ENCODE peak calls at places on chromosomes 13 and 19, in five cellular contexts. U is A549, S is GM23338, G is K562, O is GM12878. A is an unnamed sample.

GRCh38 chr13:30308548-30308947 is 1.2 kb upstream of the KATNAL1 start:
- DNase-seq in U (no peak), S (no peak), G (peak), O (no peak), A (no peak)

GRCh38 chr13:30796833-30797601 is 61.7 kb downstream of the ALOX5AP start:
- DNase-seq in U (no peak), S (no peak), G (no peak), O (no peak), A (no peak)

GRCh38 chr13:91724591-91724990 is 326.2 kb downstream of the GPC5 start:
- DNase-seq in U (no peak), S (no peak), G (no peak), O (no peak), A (no peak)

GRCh38 chr13:51955841-51956603 is 55.2 kb downstream of the ATP7B start:
- DNase-seq in U (no peak), S (no peak), G (peak), O (no peak), A (no peak)

GRCh38 chr19:2488942-2489731 is 13.2 kb downstream of the GADD45B start:
- DNase-seq in U (no peak), S (peak), G (peak), O (no peak), A (no peak)

GRCh38 chr13:63901630-63902029 is 2486.0 kb upstream of the PCDH20 start:
- DNase-seq in U (no peak), S (peak), G (no peak), O (no peak), A (peak)

GRCh38 chr13:112244495-112245177 is 131.5 kb upstream of the SPACA7 start:
- DNase-seq in U (no peak), S (no peak), G (no peak), O (no peak), A (no peak)

GRCh38 chr19:36266375-36266961 is 51.6 kb downstream of the ZNF146 start:
- DNase-seq in U (no peak), S (no peak), G (peak), O (no peak), A (no peak)

GRCh38 chr13:111929036-111929616 is 137.8 kb upstream of the SOX1 start:
- DNase-seq in U (no peak), S (no peak), G (no peak), O (no peak), A (no peak)

GRCh38 chr13:23020246-23020843 is 160.4 kb upstream of the SGCG start:
- DNase-seq in U (peak), S (peak), G (peak), O (peak), A (peak)

GRCh38 chr19:29662604-29663404 is 2.5 kb upstream of the PLEKHF1 start:
- DNase-seq in U (no peak), S (no peak), G (peak), O (no peak), A (no peak)

GRCh38 chr13:41061914-41062837 is 867 bp downstream of the WBP4 start:
- DNase-seq in U (peak), S (peak), G (peak), O (no peak), A (no peak)

GRCh38 chr19:4352701-4353121 is 9.3 kb downstream of the MPND start:
- DNase-seq in U (peak), S (peak), G (peak), O (no peak), A (peak)

GRCh38 chr19:20879501-20879900 is 43.5 kb upstream of the ZNF85 start:
- DNase-seq in U (no peak), S (no peak), G (no peak), O (no peak), A (no peak)

GRCh38 chr13:59360108-59360507 is 803.6 kb downstream of the DIAPH3 start:
- DNase-seq in U (no peak), S (peak), G (no peak), O (no peak), A (no peak)

GRCh38 chr13:106426909-106427308 is 108.6 kb downstream of the EFNB2 start:
- DNase-seq in U (no peak), S (no peak), G (no peak), O (no peak), A (no peak)

GRCh38 chr13:37540228-37540627 is 58.3 kb downstream of the POSTN start:
- DNase-seq in U (no peak), S (no peak), G (no peak), O (no peak), A (no peak)

GRCh38 chr13:73608731-73609485 is 525.3 kb downstream of the KLF12 start:
- DNase-seq in U (no peak), S (no peak), G (no peak), O (no peak), A (no peak)

GRCh38 chr13:80259159-80259558 is 81.8 kb downstream of the SPRY2 start:
- DNase-seq in U (no peak), S (no peak), G (no peak), O (no peak), A (no peak)
- TF ChIP-seq JUNB in U (no peak), S (no peak), G (no peak), O (no peak), A (no peak)

DNA sequence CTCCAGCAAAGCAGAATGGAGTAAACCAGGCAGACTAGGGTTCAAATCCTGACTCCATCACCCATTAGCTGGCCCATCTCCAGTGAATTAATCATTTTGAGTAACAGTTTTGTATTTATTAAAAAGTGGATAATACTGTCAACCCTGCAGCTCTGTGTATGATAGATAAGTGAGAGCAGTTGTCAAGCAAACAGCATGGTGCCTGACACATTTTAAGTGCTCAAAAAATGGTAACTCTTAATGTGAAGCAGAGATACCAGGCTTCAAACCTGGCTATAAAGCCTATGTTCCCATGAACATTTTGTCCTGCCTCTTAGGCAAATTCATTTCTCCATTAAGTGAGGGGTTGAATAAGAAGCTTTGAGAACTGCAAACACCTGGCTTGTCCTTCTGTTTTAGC is 409.6 kb downstream of the TBC1D4 start:
- DNase-seq in U (no peak), S (no peak), G (no peak), O (no peak), A (no peak)
- TF ChIP-seq JUNB in U (no peak), S (no peak), G (no peak), O (no peak), A (no peak)

GRCh38 chr19:14901675-14902260 is 15.8 kb upstream of the OR7A17 start:
- DNase-seq in U (no peak), S (no peak), G (no peak), O (no peak), A (no peak)

GRCh38 chr19:14906711-14907110 is 20.8 kb upstream of the OR7A17 start:
- DNase-seq in U (no peak), S (no peak), G (no peak), O (no peak), A (no peak)
- TF ChIP-seq JUNB in U (no peak), S (no peak), G (no peak), O (no peak), A (no peak)

GRCh38 chr19:42154471-42155323 is 22.5 kb upstream of the POU2F2 start:
- DNase-seq in U (no peak), S (no peak), G (no peak), O (no peak), A (no peak)
- TF ChIP-seq JUNB in U (no peak), S (no peak), G (no peak), O (no peak), A (no peak)